ENCODE peak calls at places on chromosomes 7 and 10, in nine cellular contexts. One of them, this sample, is unnamed.

GRCh38 chr10:122688293-122688989 is 11.2 kb downstream of the C10orf120 start:
- DNase-seq in heart right ventricle: no peak
- DNase-seq in A172: peak; percentile 4
- DNase-seq in ACHN: no peak
- DNase-seq in HEK293T: no peak
- DNase-seq in CD4-positive, alpha-beta T cell: no peak
- DNase-seq in stimulated activated CD4-positive, alpha-beta T cell treated with anti-CD3 and anti-CD28 coated beads, Interleukin-1b, Interleukin-23, amount 100 ng/mL, for 4 hours: no peak
- DNase-seq in GM13977: no peak
- DNase-seq in stimulated activated naive CD8-positive, alpha-beta T cell treated with anti-CD3 and anti-CD28 coated beads, Interleukin-15, amount 100 ng/mL, for 72 hours: no peak
- DNase-seq in this sample: no peak

GRCh38 chr7:151411551-151411950 is 1.7 kb upstream of the WDR86 start:
- DNase-seq in heart right ventricle: no peak
- DNase-seq in A172: no peak
- DNase-seq in ACHN: no peak
- DNase-seq in HEK293T: no peak
- DNase-seq in CD4-positive, alpha-beta T cell: no peak
- DNase-seq in stimulated activated CD4-positive, alpha-beta T cell treated with anti-CD3 and anti-CD28 coated beads, Interleukin-1b, Interleukin-23, amount 100 ng/mL, for 4 hours: no peak
- DNase-seq in GM13977: no peak
- DNase-seq in stimulated activated naive CD8-positive, alpha-beta T cell treated with anti-CD3 and anti-CD28 coated beads, Interleukin-15, amount 100 ng/mL, for 72 hours: no peak
- DNase-seq in this sample: no peak

GRCh38 chr10:94429049-94429707 is 26.8 kb downstream of the TBC1D12 start:
- DNase-seq in heart right ventricle: no peak
- DNase-seq in A172: peak; percentile 23
- DNase-seq in ACHN: no peak
- DNase-seq in HEK293T: no peak
- DNase-seq in CD4-positive, alpha-beta T cell: no peak
- DNase-seq in stimulated activated CD4-positive, alpha-beta T cell treated with anti-CD3 and anti-CD28 coated beads, Interleukin-1b, Interleukin-23, amount 100 ng/mL, for 4 hours: no peak
- DNase-seq in GM13977: no peak
- DNase-seq in stimulated activated naive CD8-positive, alpha-beta T cell treated with anti-CD3 and anti-CD28 coated beads, Interleukin-15, amount 100 ng/mL, for 72 hours: no peak
- DNase-seq in this sample: no peak

GRCh38 chr10:13331641-13332040 is 16.5 kb downstream of the SEPHS1 start:
- DNase-seq in heart right ventricle: no peak
- DNase-seq in A172: peak; percentile 35
- DNase-seq in ACHN: peak; percentile 12
- DNase-seq in HEK293T: no peak
- DNase-seq in CD4-positive, alpha-beta T cell: no peak
- DNase-seq in stimulated activated CD4-positive, alpha-beta T cell treated with anti-CD3 and anti-CD28 coated beads, Interleukin-1b, Interleukin-23, amount 100 ng/mL, for 4 hours: no peak
- DNase-seq in GM13977: no peak
- DNase-seq in stimulated activated naive CD8-positive, alpha-beta T cell treated with anti-CD3 and anti-CD28 coated beads, Interleukin-15, amount 100 ng/mL, for 72 hours: no peak
- DNase-seq in this sample: no peak

GRCh38 chr10:69612760-69613159 is 17.3 kb upstream of the FAM241B start:
- DNase-seq in heart right ventricle: no peak
- DNase-seq in A172: no peak
- DNase-seq in ACHN: no peak
- DNase-seq in HEK293T: no peak
- DNase-seq in CD4-positive, alpha-beta T cell: no peak
- DNase-seq in stimulated activated CD4-positive, alpha-beta T cell treated with anti-CD3 and anti-CD28 coated beads, Interleukin-1b, Interleukin-23, amount 100 ng/mL, for 4 hours: no peak
- DNase-seq in GM13977: no peak
- DNase-seq in stimulated activated naive CD8-positive, alpha-beta T cell treated with anti-CD3 and anti-CD28 coated beads, Interleukin-15, amount 100 ng/mL, for 72 hours: no peak
- DNase-seq in this sample: no peak

GRCh38 chr7:117666019-117666418 is 186.2 kb downstream of the CFTR start:
- DNase-seq in heart right ventricle: no peak
- DNase-seq in A172: peak; percentile 74
- DNase-seq in ACHN: peak; percentile 32
- DNase-seq in HEK293T: no peak
- DNase-seq in CD4-positive, alpha-beta T cell: no peak
- DNase-seq in stimulated activated CD4-positive, alpha-beta T cell treated with anti-CD3 and anti-CD28 coated beads, Interleukin-1b, Interleukin-23, amount 100 ng/mL, for 4 hours: no peak
- DNase-seq in GM13977: no peak
- DNase-seq in stimulated activated naive CD8-positive, alpha-beta T cell treated with anti-CD3 and anti-CD28 coated beads, Interleukin-15, amount 100 ng/mL, for 72 hours: no peak
- DNase-seq in this sample: no peak

GRCh38 chr7:134473861-134474291 is 15.0 kb upstream of the AKR1B1 start:
- DNase-seq in heart right ventricle: no peak
- DNase-seq in A172: no peak
- DNase-seq in ACHN: no peak
- DNase-seq in HEK293T: no peak
- DNase-seq in CD4-positive, alpha-beta T cell: no peak
- DNase-seq in stimulated activated CD4-positive, alpha-beta T cell treated with anti-CD3 and anti-CD28 coated beads, Interleukin-1b, Interleukin-23, amount 100 ng/mL, for 4 hours: no peak
- DNase-seq in GM13977: no peak
- DNase-seq in stimulated activated naive CD8-positive, alpha-beta T cell treated with anti-CD3 and anti-CD28 coated beads, Interleukin-15, amount 100 ng/mL, for 72 hours: no peak
- DNase-seq in this sample: no peak

GRCh38 chr10:74282853-74283205 is 131.8 kb downstream of the ADK start:
- DNase-seq in heart right ventricle: no peak
- DNase-seq in A172: no peak
- DNase-seq in ACHN: no peak
- DNase-seq in HEK293T: no peak
- DNase-seq in CD4-positive, alpha-beta T cell: no peak
- DNase-seq in stimulated activated CD4-positive, alpha-beta T cell treated with anti-CD3 and anti-CD28 coated beads, Interleukin-1b, Interleukin-23, amount 100 ng/mL, for 4 hours: no peak
- DNase-seq in GM13977: no peak
- DNase-seq in stimulated activated naive CD8-positive, alpha-beta T cell treated with anti-CD3 and anti-CD28 coated beads, Interleukin-15, amount 100 ng/mL, for 72 hours: no peak
- DNase-seq in this sample: no peak

GRCh38 chr7:28258240-28258639 is 77.6 kb upstream of the JAZF1 start:
- DNase-seq in heart right ventricle: no peak
- DNase-seq in A172: no peak
- DNase-seq in ACHN: no peak
- DNase-seq in HEK293T: no peak
- DNase-seq in CD4-positive, alpha-beta T cell: no peak
- DNase-seq in stimulated activated CD4-positive, alpha-beta T cell treated with anti-CD3 and anti-CD28 coated beads, Interleukin-1b, Interleukin-23, amount 100 ng/mL, for 4 hours: no peak
- DNase-seq in GM13977: no peak
- DNase-seq in stimulated activated naive CD8-positive, alpha-beta T cell treated with anti-CD3 and anti-CD28 coated beads, Interleukin-15, amount 100 ng/mL, for 72 hours: no peak
- DNase-seq in this sample: no peak

GRCh38 chr10:107409517-107409916 is 245.0 kb upstream of the SORCS1 start:
- DNase-seq in heart right ventricle: no peak
- DNase-seq in A172: peak; percentile 58
- DNase-seq in ACHN: peak; percentile 41
- DNase-seq in HEK293T: no peak
- DNase-seq in CD4-positive, alpha-beta T cell: no peak
- DNase-seq in stimulated activated CD4-positive, alpha-beta T cell treated with anti-CD3 and anti-CD28 coated beads, Interleukin-1b, Interleukin-23, amount 100 ng/mL, for 4 hours: no peak
- DNase-seq in GM13977: no peak
- DNase-seq in stimulated activated naive CD8-positive, alpha-beta T cell treated with anti-CD3 and anti-CD28 coated beads, Interleukin-15, amount 100 ng/mL, for 72 hours: no peak
- DNase-seq in this sample: no peak

GRCh38 chr10:106863549-106863948 is 301.0 kb downstream of the SORCS1 start:
- DNase-seq in heart right ventricle: no peak
- DNase-seq in A172: no peak
- DNase-seq in ACHN: no peak
- DNase-seq in HEK293T: peak; percentile 43
- DNase-seq in CD4-positive, alpha-beta T cell: no peak
- DNase-seq in stimulated activated CD4-positive, alpha-beta T cell treated with anti-CD3 and anti-CD28 coated beads, Interleukin-1b, Interleukin-23, amount 100 ng/mL, for 4 hours: no peak
- DNase-seq in GM13977: no peak
- DNase-seq in stimulated activated naive CD8-positive, alpha-beta T cell treated with anti-CD3 and anti-CD28 coated beads, Interleukin-15, amount 100 ng/mL, for 72 hours: no peak
- DNase-seq in this sample: no peak

GRCh38 chr10:77001186-77001585 is 636.4 kb downstream of the KCNMA1 start:
- DNase-seq in heart right ventricle: no peak
- DNase-seq in A172: no peak
- DNase-seq in ACHN: no peak
- DNase-seq in HEK293T: no peak
- DNase-seq in CD4-positive, alpha-beta T cell: no peak
- DNase-seq in stimulated activated CD4-positive, alpha-beta T cell treated with anti-CD3 and anti-CD28 coated beads, Interleukin-1b, Interleukin-23, amount 100 ng/mL, for 4 hours: no peak
- DNase-seq in GM13977: no peak
- DNase-seq in stimulated activated naive CD8-positive, alpha-beta T cell treated with anti-CD3 and anti-CD28 coated beads, Interleukin-15, amount 100 ng/mL, for 72 hours: no peak
- DNase-seq in this sample: no peak

GRCh38 chr10:86372119-86372784 is 5.7 kb upstream of the GRID1 start:
- DNase-seq in heart right ventricle: no peak
- DNase-seq in A172: no peak
- DNase-seq in ACHN: no peak
- DNase-seq in HEK293T: no peak
- DNase-seq in CD4-positive, alpha-beta T cell: no peak
- DNase-seq in stimulated activated CD4-positive, alpha-beta T cell treated with anti-CD3 and anti-CD28 coated beads, Interleukin-1b, Interleukin-23, amount 100 ng/mL, for 4 hours: no peak
- DNase-seq in GM13977: no peak
- DNase-seq in stimulated activated naive CD8-positive, alpha-beta T cell treated with anti-CD3 and anti-CD28 coated beads, Interleukin-15, amount 100 ng/mL, for 72 hours: no peak
- DNase-seq in this sample: no peak

This sample was measured in stimulated activated naive B cell treated with anti-CD40 and anti-IgM and Interleukin-4, amounts not matched to agents 10 μg/mL and 1 μg/mL and 100 μg/mL, for 72 hours.